ENCODE peak calls at places on chromosomes 13 and 19, in four cellular contexts. B is CD8-positive, alpha-beta T cell; Z is astrocyte; S is gastrocnemius medialis. G is an unnamed sample. For H3K4me1 and H3K9me3, the result is how much of the 10 kb centered on the place peaks cover.

GRCh38 chr13:56988543-56988942 is 152.2 kb upstream of the PRR20A start:
- DNase-seq in B (no peak), Z (no peak), S (no peak), G (no peak)

GRCh38 chr19:33831835-33832234 is 35.2 kb downstream of the KCTD15 start:
- DNase-seq in B (no peak), Z (no peak), S (no peak), G (no peak)

GRCh38 chr19:58519087-58519354 is 589 bp downstream of the ZBTB45 start:
- DNase-seq in B (peak), Z (peak), S (peak), G (peak)

GRCh38 chr19:6772028-6772865 is at the start of gene VAV1:
- DNase-seq in B (peak), Z (no peak), S (no peak), G (peak)

GRCh38 chr19:50467566-50467965 is 8.7 kb upstream of the EMC10 start:
- DNase-seq in B (no peak), Z (no peak), S (no peak), G (no peak)

GRCh38 chr13:78022164-78022877 is 103.7 kb upstream of the EDNRB start:
- DNase-seq in B (peak), Z (peak), S (no peak), G (peak)

GRCh38 chr19:44757057-44757734 is 8.7 kb downstream of the BCL3 start:
- DNase-seq in B (no peak), Z (peak), S (no peak), G (no peak)

GRCh38 chr13:44735806-44736205 is 159.7 kb upstream of the TSC22D1 start:
- DNase-seq in B (no peak), Z (no peak), S (no peak), G (no peak)

GRCh38 chr13:30415430-30416030 is 6.8 kb upstream of the UBE2L5 start:
- DNase-seq in B (no peak), Z (peak), S (no peak), G (no peak)

GRCh38 chr13:109400192-109400591 is 386.2 kb downstream of the IRS2 start:
- DNase-seq in B (no peak), Z (no peak), S (no peak), G (peak)

GRCh38 chr13:46926856-46927625 is 30.2 kb upstream of the HTR2A start:
- DNase-seq in B (no peak), Z (peak), S (no peak), G (no peak)

GRCh38 chr19:289651-290538 is 1.3 kb downstream of the PLPP2 start:
- DNase-seq in B (peak), Z (peak), S (no peak), G (peak)

GRCh38 chr19:49888478-49888901 is 8.2 kb downstream of the IL4I1 start:
- DNase-seq in B (no peak), Z (no peak), S (no peak), G (peak)

GRCh38 chr13:51919531-51919930 is 57.8 kb downstream of the CCDC70 start:
- DNase-seq in B (no peak), Z (no peak), S (no peak), G (no peak)

GRCh38 chr13:39224841-39225240 is 186.6 kb downstream of the NHLRC3 start:
- DNase-seq in B (no peak), Z (no peak), S (no peak), G (no peak)

GRCh38 chr13:45055902-45056648 is 64.2 kb upstream of the GTF2F2 start:
- DNase-seq in B (no peak), Z (peak), S (no peak), G (no peak)

GRCh38 chr13:32040689-32041088 is 9.1 kb downstream of the FRY start:
- DNase-seq in B (no peak), Z (no peak), S (no peak), G (no peak)

GRCh38 chr13:54433511-54434206 is 1405.0 kb downstream of the OLFM4 start:
- DNase-seq in B (no peak), Z (no peak), S (no peak), G (peak)

GRCh38 chr19:2619076-2619475 is 83.4 kb downstream of the GNG7 start:
- DNase-seq in B (no peak), Z (no peak), S (no peak), G (no peak)

GRCh38 chr19:2618611-2619010 is 83.9 kb downstream of the GNG7 start:
- DNase-seq in B (peak), Z (peak), S (no peak), G (no peak)

GRCh38 chr19:2615782-2616181 is 86.7 kb downstream of the GNG7 start:
- DNase-seq in B (no peak), Z (no peak), S (no peak), G (no peak)

GRCh38 chr19:2616741-2617392 is 85.6 kb downstream of the GNG7 start:
- DNase-seq in B (peak), Z (no peak), S (no peak), G (no peak)

DNA sequence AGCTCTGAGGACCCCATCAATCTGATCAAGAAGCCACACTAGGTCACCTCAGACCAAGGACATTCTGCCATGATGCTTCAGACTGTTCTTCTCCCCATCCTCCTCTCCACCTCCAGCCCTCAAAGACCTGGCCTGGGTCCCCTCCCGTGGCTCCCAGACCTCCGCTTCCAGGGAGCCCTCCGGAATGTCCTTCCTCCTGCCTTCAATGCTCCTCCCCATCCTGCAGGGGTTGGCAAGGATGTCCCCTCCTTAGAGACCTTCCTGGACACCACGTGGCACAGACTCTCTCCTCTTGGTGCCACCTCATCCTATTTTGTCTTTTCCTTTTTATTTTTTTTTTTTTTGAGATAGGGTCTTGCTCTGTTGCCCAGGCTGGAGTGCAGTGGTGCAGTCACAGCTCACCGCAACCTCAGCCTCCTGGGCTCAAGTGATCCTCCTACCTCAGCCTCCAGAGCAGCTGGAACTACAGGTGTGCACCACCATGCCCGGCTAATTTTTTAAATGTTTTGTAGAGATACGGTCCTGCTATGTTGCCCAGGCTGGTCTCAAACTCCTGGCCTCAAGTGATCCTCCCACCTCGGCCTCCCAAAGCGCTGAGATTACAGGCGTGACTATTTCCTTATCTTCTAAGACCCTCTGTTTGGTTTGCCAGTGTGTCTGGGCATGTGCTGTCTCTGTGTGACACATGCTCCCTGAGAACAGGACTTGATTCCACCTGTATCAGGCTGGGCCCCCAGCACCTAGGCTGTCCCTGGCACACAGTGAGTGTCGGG is 84.9 kb downstream of the GNG7 start:
- DNase-seq in B (no peak), Z (no peak), S (no peak), G (no peak)
- H3K4me1 ChIP-seq in B (half or more), Z (under half), S (under half), G (under half)

DNA sequence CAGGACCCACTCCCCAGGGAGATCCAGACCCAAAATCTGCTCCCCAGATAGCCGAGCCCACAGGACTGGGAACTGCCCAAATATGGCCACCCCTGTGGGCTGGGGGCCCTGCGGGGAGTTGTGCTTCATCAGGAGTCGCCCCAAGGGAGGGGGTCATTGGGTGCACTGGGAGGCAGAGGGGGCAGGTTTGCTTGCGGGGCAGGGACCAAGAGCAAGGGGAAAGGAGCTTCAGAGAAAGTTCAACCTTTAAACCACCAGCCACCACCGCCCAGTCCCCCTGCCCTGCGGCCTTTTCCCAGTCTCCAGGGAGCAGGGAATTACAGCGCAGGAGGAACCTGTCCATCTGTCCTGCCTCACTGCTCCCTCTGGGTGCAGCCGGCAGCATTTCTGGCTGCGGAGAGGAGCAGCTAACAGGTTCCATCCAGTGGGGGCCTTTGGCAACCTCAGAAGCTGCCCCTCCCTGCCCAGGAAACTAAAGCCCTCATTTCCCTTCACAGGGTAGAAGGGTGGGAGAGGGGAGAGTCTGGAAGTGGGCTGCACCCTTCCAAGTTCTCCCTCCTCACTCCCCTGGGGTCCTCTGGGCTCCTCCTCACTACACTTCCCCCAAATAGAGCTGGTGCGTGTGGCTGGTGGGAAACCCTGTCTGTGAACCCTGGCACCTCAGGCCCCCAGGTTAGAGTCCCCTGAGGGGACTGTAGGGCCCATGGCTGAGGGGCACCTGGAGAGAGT is 13.8 kb upstream of the ASF1B start:
- DNase-seq in B (no peak), Z (no peak), S (no peak), G (no peak)
- H3K9me3 ChIP-seq in B (under half), Z (under half), S (under half), G (under half)

GRCh38 chr13:40568246-40568645 is 98.2 kb downstream of the FOXO1 start:
- DNase-seq in B (no peak), Z (no peak), S (no peak), G (no peak)

GRCh38 chr13:40571338-40571737 is 95.1 kb downstream of the FOXO1 start:
- DNase-seq in B (no peak), Z (no peak), S (no peak), G (no peak)

GRCh38 chr13:40570930-40571329 is 95.5 kb downstream of the FOXO1 start:
- DNase-seq in B (no peak), Z (no peak), S (no peak), G (no peak)

GRCh38 chr13:40566811-40567210 is 99.6 kb downstream of the FOXO1 start:
- DNase-seq in B (no peak), Z (no peak), S (no peak), G (no peak)

DNA sequence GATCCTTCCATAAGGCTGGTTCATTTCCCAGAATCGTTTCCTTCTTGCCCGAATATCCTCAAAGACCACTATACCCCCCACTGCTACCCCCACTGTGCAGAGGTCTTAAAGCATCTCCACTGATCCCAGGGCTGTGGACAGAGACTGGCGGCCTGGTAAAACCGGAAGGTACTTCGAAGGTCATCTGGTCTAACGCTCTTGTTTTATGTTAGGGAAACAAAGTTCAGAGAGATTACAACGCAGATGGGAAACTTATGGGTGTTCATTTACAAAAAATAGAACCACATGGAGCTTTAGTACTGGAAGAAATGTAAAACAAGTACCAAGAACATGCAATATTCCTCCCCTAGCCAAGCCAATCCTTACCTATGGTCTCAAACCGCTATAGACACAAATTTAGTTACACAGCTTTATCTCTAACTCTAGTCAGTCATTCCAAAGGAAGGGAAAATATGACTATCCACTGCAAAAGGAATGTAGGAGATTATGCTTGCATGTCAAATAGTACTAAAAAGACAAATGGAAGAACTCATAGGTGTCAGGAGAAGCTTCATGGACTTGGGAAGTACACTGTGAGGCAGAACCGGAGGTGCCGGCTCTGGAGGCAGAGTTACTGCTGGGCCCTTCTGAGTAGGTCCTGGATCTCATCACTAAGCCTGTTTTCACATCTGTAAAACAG is 97.6 kb downstream of the FOXO1 start:
- DNase-seq in B (no peak), Z (peak), S (no peak), G (peak)
- H3K4me1 ChIP-seq in B (half or more), Z (under half), S (half or more), G (under half)

GRCh38 chr13:112057736-112058518 is 9.0 kb upstream of the SOX1 start:
- DNase-seq in B (no peak), Z (no peak), S (no peak), G (peak)

GRCh38 chr13:112057434-112057735 is 9.6 kb upstream of the SOX1 start:
- DNase-seq in B (no peak), Z (no peak), S (no peak), G (no peak)

GRCh38 chr13:112058941-112059340 is 8.0 kb upstream of the SOX1 start:
- DNase-seq in B (no peak), Z (no peak), S (no peak), G (no peak)

GRCh38 chr13:112059457-112060317 is 7.3 kb upstream of the SOX1 start:
- DNase-seq in B (no peak), Z (no peak), S (no peak), G (no peak)

DNA sequence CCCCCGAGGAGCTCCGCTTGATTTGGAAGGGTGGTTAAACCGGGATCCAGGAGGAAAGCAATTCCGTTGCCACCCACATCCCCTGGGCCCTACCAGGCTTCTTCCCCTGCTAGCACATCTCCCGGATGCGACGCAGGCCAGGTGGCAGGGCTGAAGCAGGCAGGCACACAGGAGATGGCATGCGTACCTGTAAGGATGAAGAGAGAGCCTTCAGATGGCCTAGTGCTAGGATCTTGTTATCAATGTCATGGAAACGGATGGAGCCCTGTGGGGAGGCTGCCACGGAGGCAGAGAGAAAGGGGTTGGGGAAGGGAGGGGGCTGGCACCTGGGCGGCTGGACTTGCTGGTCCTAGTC is 8.5 kb upstream of the SOX1 start:
- DNase-seq in B (no peak), Z (no peak), S (no peak), G (no peak)
- H3K9me3 ChIP-seq in B (under half), Z (under half), S (under half), G (under half)

GRCh38 chr19:45883586-45883880 is 2.4 kb downstream of the IRF2BP1 start:
- DNase-seq in B (no peak), Z (no peak), S (no peak), G (no peak)

GRCh38 chr19:45879971-45880370 is 6.0 kb downstream of the IRF2BP1 start:
- DNase-seq in B (no peak), Z (no peak), S (no peak), G (no peak)

GRCh38 chr19:45882652-45883585 is 3.0 kb downstream of the IRF2BP1 start:
- DNase-seq in B (peak), Z (peak), S (no peak), G (peak)

GRCh38 chr19:45881082-45881908 is 4.6 kb downstream of the IRF2BP1 start:
- DNase-seq in B (no peak), Z (no peak), S (no peak), G (peak)

GRCh38 chr19:45881909-45882528 is 3.9 kb downstream of the IRF2BP1 start:
- DNase-seq in B (no peak), Z (no peak), S (no peak), G (peak)
- H3K4me1 ChIP-seq in B (under half), Z (under half), S (under half), G (under half)

GRCh38 chr19:17796838-17797168 is 1.9 kb downstream of the B3GNT3 start:
- DNase-seq in B (no peak), Z (no peak), S (no peak), G (no peak)
- H3K9me3 ChIP-seq in B (under half), Z (under half), S (under half), G (under half)